ENCODE peak calls at places on chromosomes 11 and 22, in ten cellular contexts. D is AG10803; Z is GM06990; A is activated CD4-positive, alpha-beta T cell treated with anti-CD3 and anti-CD28 coated beads, Interleukin-2, amount 50 U/mL, for 1 hour; P is stimulated activated CD4-positive, alpha-beta T cell treated with anti-CD3 and anti-CD28 coated beads, Interleukin-1b, Interleukin-23, amount 100 ng/mL, for 24 hours; V is kidney; T is putamen; J is B cell; O is activated CD4-positive, CD25-positive, alpha-beta regulatory T cell; I is CD8-positive, alpha-beta T cell. K is an unnamed sample.

GRCh38 chr11:1479006-1479677 is 7.4 kb downstream of the MOB2 start:
- DNase-seq in D (no peak), Z (no peak), A (no peak), P (no peak), V (no peak), T (no peak), J (no peak), O (no peak), I (no peak), K (no peak)

GRCh38 chr11:2259897-2260451 is 10.4 kb downstream of the ASCL2 start:
- DNase-seq in D (no peak), Z (no peak), A (no peak), P (no peak), V (no peak), T (no peak), J (no peak), O (no peak), I (no peak), K (no peak)

GRCh38 chr22:43128928-43129424 is 14.2 kb downstream of the MCAT start:
- DNase-seq in D (no peak), Z (no peak), A (no peak), P (no peak), V (no peak), T (no peak), J (no peak), O (no peak), I (no peak), K (no peak)

GRCh38 chr22:27226666-27227065 is 569.3 kb downstream of the MIAT start:
- DNase-seq in D (peak; percentile 55), Z (no peak), A (no peak), P (no peak), V (no peak), T (no peak), J (no peak), O (no peak), I (no peak), K (peak; percentile 48)

GRCh38 chr22:31279821-31280496 is 12.3 kb downstream of the PIK3IP1 start:
- DNase-seq in D (no peak), Z (no peak), A (no peak), P (no peak), V (no peak), T (no peak), J (no peak), O (no peak), I (no peak), K (no peak)

GRCh38 chr11:61332266-61332822 is 561 bp downstream of the DDB1 start:
- DNase-seq in D (peak; percentile 41), Z (no peak), A (no peak), P (no peak), V (no peak), T (no peak), J (no peak), O (no peak), I (peak; percentile 10), K (no peak)

GRCh38 chr22:44454113-44454769 is 43.8 kb downstream of the RTL6 start:
- DNase-seq in D (no peak), Z (no peak), A (no peak), P (no peak), V (peak; percentile 44), T (no peak), J (no peak), O (no peak), I (no peak), K (no peak)

GRCh38 chr22:22691716-22692701 is 47.6 kb downstream of the GGTLC2 start:
- DNase-seq in D (peak; percentile 7), Z (no peak), A (no peak), P (no peak), V (no peak), T (no peak), J (no peak), O (no peak), I (no peak), K (peak; percentile 7)

GRCh38 chr22:37274380-37274862 is 7.9 kb upstream of the CYTH4 start:
- DNase-seq in D (no peak), Z (peak; percentile 64), A (no peak), P (no peak), V (peak; percentile 71), T (peak; percentile 22), J (peak; percentile 48), O (no peak), I (no peak), K (no peak)

GRCh38 chr11:431921-432320 is 9.9 kb downstream of the ANO9 start:
- DNase-seq in D (no peak), Z (no peak), A (no peak), P (no peak), V (no peak), T (no peak), J (no peak), O (no peak), I (no peak), K (no peak)

GRCh38 chr11:71078482-71078881 is 173.9 kb downstream of the SHANK2 start:
- DNase-seq in D (no peak), Z (no peak), A (no peak), P (no peak), V (no peak), T (no peak), J (no peak), O (no peak), I (no peak), K (peak; percentile 10)

GRCh38 chr11:79342686-79343085 is 98.1 kb downstream of the TENM4 start:
- DNase-seq in D (no peak), Z (no peak), A (no peak), P (no peak), V (no peak), T (no peak), J (no peak), O (no peak), I (no peak), K (no peak)

GRCh38 chr22:30270841-30271240 is 4.2 kb upstream of the OSM start:
- DNase-seq in D (no peak), Z (no peak), A (no peak), P (no peak), V (peak; percentile 85), T (peak; percentile 60), J (no peak), O (no peak), I (no peak), K (peak; percentile 42)

GRCh38 chr11:46238078-46238966 is 39.1 kb upstream of the CREB3L1 start:
- DNase-seq in D (peak; percentile 47), Z (peak; percentile 54), A (peak; percentile 51), P (peak; percentile 62), V (peak; percentile 91), T (no peak), J (no peak), O (peak; percentile 37), I (peak; percentile 58), K (peak; percentile 18)

GRCh38 chr22:43004362-43005035 is 10.4 kb downstream of the PACSIN2 start:
- DNase-seq in D (peak; percentile 96), Z (no peak), A (no peak), P (no peak), V (no peak), T (no peak), J (no peak), O (no peak), I (no peak), K (peak; percentile 45)

GRCh38 chr22:38137876-38138687 is 27.6 kb upstream of the BAIAP2L2 start:
- DNase-seq in D (no peak), Z (no peak), A (no peak), P (no peak), V (peak; percentile 33), T (no peak), J (no peak), O (no peak), I (no peak), K (no peak)

GRCh38 chr11:83836883-83837654 is 550.9 kb upstream of the CCDC90B start:
- DNase-seq in D (peak; percentile 40), Z (no peak), A (no peak), P (no peak), V (no peak), T (peak; percentile 72), J (no peak), O (no peak), I (no peak), K (no peak)

GRCh38 chr11:126384053-126384335 is 28.5 kb downstream of the ST3GAL4 start:
- DNase-seq in D (no peak), Z (no peak), A (no peak), P (no peak), V (no peak), T (no peak), J (no peak), O (no peak), I (no peak), K (no peak)

K was measured in RCC 7860.